ENCODE peak calls at places on chromosome X, in four cellular contexts. O, V, T and K are unnamed samples.

GRCh38 chrX:20521245-20521644 is 254.5 kb upstream of the RPS6KA3 start:
- DNase-seq in T (peak), V (no peak), O (no peak), K (peak)

GRCh38 chrX:121052122-121052521 is 4.7 kb downstream of the GLUD2 start:
- DNase-seq in T (no peak), V (no peak), O (no peak), K (no peak)

GRCh38 chrX:115058276-115058675 is 40.9 kb upstream of the IL13RA2 start:
- DNase-seq in T (peak), O (no peak), V (no peak), K (peak)

GRCh38 chrX:153687121-153688039 is at the start of gene SLC6A8:
- DNase-seq in V (peak), T (peak), O (no peak), K (peak)

GRCh38 chrX:18542897-18543296 is 117.5 kb downstream of the CDKL5 start:
- DNase-seq in V (no peak), O (no peak), T (no peak), K (no peak)

GRCh38 chrX:77431227-77431626 is 16.0 kb upstream of the FGF16 start:
- DNase-seq in T (peak), V (peak), O (no peak), K (peak)

GRCh38 chrX:151870603-151871002 is 42.1 kb upstream of the MAGEA4 start:
- DNase-seq in O (no peak), V (no peak), T (peak), K (peak)

GRCh38 chrX:150683536-150684146 is 9.6 kb upstream of the MTMR1 start:
- DNase-seq in O (no peak), T (no peak), V (no peak), K (peak)

GRCh38 chrX:17542123-17542522 is 167.1 kb downstream of the NHS start:
- DNase-seq in O (no peak), T (no peak), V (peak), K (no peak)

GRCh38 chrX:43661521-43662240 is 5.6 kb downstream of the MAOA start:
- DNase-seq in T (peak), V (no peak), O (no peak), K (peak)

GRCh38 chrX:106168107-106168506 is at the start of gene PWWP3B:
- DNase-seq in T (peak), O (no peak), V (no peak), K (peak)

GRCh38 chrX:10077425-10078188 is 79.2 kb upstream of the CLCN4 start:
- DNase-seq in O (no peak), V (no peak), T (peak), K (peak)

GRCh38 chrX:37060999-37061398 is 52.8 kb downstream of the FAM47C start:
- DNase-seq in T (peak), V (no peak), O (no peak), K (peak)

GRCh38 chrX:8987672-8988250 is 46.2 kb downstream of the FAM9B start:
- DNase-seq in T (no peak), V (no peak), O (peak), K (no peak)

GRCh38 chrX:70196961-70197805 is 19.9 kb downstream of the DGAT2L6 start:
- DNase-seq in O (peak), T (peak), V (peak), K (peak)

GRCh38 chrX:148582353-148582752 is 81.9 kb downstream of the AFF2 start:
- DNase-seq in V (no peak), T (peak), O (no peak), K (no peak)

GRCh38 chrX:72269671-72270251 is 7.3 kb downstream of the RPS4X start:
- DNase-seq in O (no peak), T (peak), V (no peak), K (peak)

GRCh38 chrX:153802513-153803045 is 8.1 kb downstream of the SSR4 start:
- DNase-seq in T (no peak), V (no peak), O (no peak), K (no peak)

GRCh38 chrX:129980540-129981206 is 1.8 kb upstream of the BCORL1 start:
- DNase-seq in O (no peak), V (peak), T (peak), K (no peak)

GRCh38 chrX:135521405-135522131 is 1.1 kb downstream of the INTS6L start:
- DNase-seq in O (peak), V (peak), T (peak), K (peak)

GRCh38 chrX:119194631-119195030 is 41.5 kb upstream of the PGRMC1 start:
- DNase-seq in T (peak), O (no peak), V (no peak), K (peak)
- TF ChIP-seq CTCF in T (peak), O (no peak), V (no peak), K (peak)

GRCh38 chrX:48509245-48509590 is 426 bp downstream of the PORCN start:
- DNase-seq in O (no peak), T (no peak), V (no peak), K (no peak)
- H3K4me3 ChIP-seq in O (peak), T (peak), V (peak), K (peak)

GRCh38 chrX:85544609-85545008 is 165.1 kb upstream of the POF1B start:
- DNase-seq in V (no peak), T (no peak), O (no peak), K (peak)
- TF ChIP-seq CTCF in V (peak), T (no peak), O (peak), K (no peak)

GRCh38 chrX:140503230-140503585 is 1.7 kb downstream of the SOX3 start:
- DNase-seq in V (no peak), O (no peak), T (no peak), K (no peak)

GRCh38 chrX:140501321-140501720 is 3.5 kb downstream of the SOX3 start:
- DNase-seq in V (no peak), T (no peak), O (no peak), K (no peak)

GRCh38 chrX:140500427-140500826 is 4.4 kb downstream of the SOX3 start:
- DNase-seq in T (no peak), O (no peak), V (no peak), K (no peak)

GRCh38 chrX:140502491-140503229 is 2.2 kb downstream of the SOX3 start:
- DNase-seq in V (no peak), T (no peak), O (no peak), K (no peak)

GRCh38 chrX:140501940-140502468 is 2.9 kb downstream of the SOX3 start:
- DNase-seq in V (no peak), T (no peak), O (no peak), K (no peak)
- H3K4me3 ChIP-seq in V (no peak), T (no peak), O (no peak), K (no peak)

GRCh38 chrX:124392794-124393193 is 46.4 kb downstream of the SH2D1A start:
- DNase-seq in O (no peak), V (no peak), T (no peak), K (no peak)

GRCh38 chrX:124386401-124386800 is 40.0 kb downstream of the SH2D1A start:
- DNase-seq in T (no peak), O (no peak), V (no peak), K (no peak)

GRCh38 chrX:124393659-124394058 is 47.3 kb downstream of the SH2D1A start:
- DNase-seq in O (no peak), T (no peak), V (no peak), K (no peak)

GRCh38 chrX:124393238-124393637 is 46.9 kb downstream of the SH2D1A start:
- DNase-seq in V (no peak), T (no peak), O (no peak), K (no peak)

GRCh38 chrX:124388562-124388961 is 42.2 kb downstream of the SH2D1A start:
- DNase-seq in V (no peak), O (peak), T (peak), K (peak)
- TF ChIP-seq CTCF in V (peak), O (peak), T (peak), K (peak)